ENCODE peak calls at places on chromosomes 3 and 15, in seven cellular contexts. One of them, this sample, is unnamed.

GRCh38 chr15:35723120-35723707 is 177.2 kb upstream of the DPH6 start:
- DNase-seq in epithelial cell of esophagus: no peak
- DNase-seq in progenitor cell of endocrine pancreas: no peak
- DNase-seq in adrenal gland: no peak
- DNase-seq in WERI-Rb-1: no peak
- DNase-seq in breast epithelium: no peak
- DNase-seq in body of pancreas: no peak
- DNase-seq in this sample: no peak

GRCh38 chr15:66751579-66751978 is 49.5 kb downstream of the SMAD6 start:
- DNase-seq in epithelial cell of esophagus: no peak
- DNase-seq in progenitor cell of endocrine pancreas: no peak
- DNase-seq in adrenal gland: peak
- DNase-seq in WERI-Rb-1: no peak
- DNase-seq in breast epithelium: peak
- DNase-seq in body of pancreas: peak
- DNase-seq in this sample: no peak

GRCh38 chr15:80611543-80612080 is 83.5 kb upstream of the ABHD17C start:
- DNase-seq in epithelial cell of esophagus: no peak
- DNase-seq in progenitor cell of endocrine pancreas: no peak
- DNase-seq in adrenal gland: no peak
- DNase-seq in WERI-Rb-1: no peak
- DNase-seq in breast epithelium: no peak
- DNase-seq in body of pancreas: no peak
- DNase-seq in this sample: no peak

GRCh38 chr3:185488465-185488864 is 10.4 kb downstream of the TMEM41A start:
- DNase-seq in epithelial cell of esophagus: no peak
- DNase-seq in progenitor cell of endocrine pancreas: no peak
- DNase-seq in adrenal gland: no peak
- DNase-seq in WERI-Rb-1: no peak
- DNase-seq in breast epithelium: no peak
- DNase-seq in body of pancreas: no peak
- DNase-seq in this sample: no peak

GRCh38 chr3:38725726-38726410 is 76.4 kb upstream of the SCN5A start:
- DNase-seq in epithelial cell of esophagus: no peak
- DNase-seq in progenitor cell of endocrine pancreas: no peak
- DNase-seq in adrenal gland: no peak
- DNase-seq in WERI-Rb-1: no peak
- DNase-seq in breast epithelium: no peak
- DNase-seq in body of pancreas: no peak
- DNase-seq in this sample: peak

GRCh38 chr3:55330756-55331155 is 156.3 kb downstream of the WNT5A start:
- DNase-seq in epithelial cell of esophagus: no peak
- DNase-seq in progenitor cell of endocrine pancreas: no peak
- DNase-seq in adrenal gland: no peak
- DNase-seq in WERI-Rb-1: no peak
- DNase-seq in breast epithelium: no peak
- DNase-seq in body of pancreas: no peak
- DNase-seq in this sample: no peak

GRCh38 chr3:124707667-124708066 is 22.6 kb upstream of the UMPS start:
- DNase-seq in epithelial cell of esophagus: peak
- DNase-seq in progenitor cell of endocrine pancreas: no peak
- DNase-seq in adrenal gland: no peak
- DNase-seq in WERI-Rb-1: no peak
- DNase-seq in breast epithelium: no peak
- DNase-seq in body of pancreas: no peak
- DNase-seq in this sample: peak

GRCh38 chr3:100231668-100232067 is 29.1 kb upstream of the TBC1D23 start:
- DNase-seq in epithelial cell of esophagus: peak
- DNase-seq in progenitor cell of endocrine pancreas: no peak
- DNase-seq in adrenal gland: no peak
- DNase-seq in WERI-Rb-1: no peak
- DNase-seq in breast epithelium: no peak
- DNase-seq in body of pancreas: no peak
- DNase-seq in this sample: no peak

GRCh38 chr3:183064475-183064874 is 34.8 kb downstream of the MCCC1 start:
- DNase-seq in epithelial cell of esophagus: no peak
- DNase-seq in progenitor cell of endocrine pancreas: no peak
- DNase-seq in adrenal gland: no peak
- DNase-seq in WERI-Rb-1: no peak
- DNase-seq in breast epithelium: no peak
- DNase-seq in body of pancreas: no peak
- DNase-seq in this sample: no peak

GRCh38 chr3:123281929-123282328 is 80.2 kb downstream of the SEC22A start:
- DNase-seq in epithelial cell of esophagus: no peak
- DNase-seq in progenitor cell of endocrine pancreas: no peak
- DNase-seq in adrenal gland: no peak
- DNase-seq in WERI-Rb-1: no peak
- DNase-seq in breast epithelium: no peak
- DNase-seq in body of pancreas: no peak
- DNase-seq in this sample: no peak

GRCh38 chr15:46589088-46589487 is 954.3 kb downstream of the SQOR start:
- DNase-seq in epithelial cell of esophagus: no peak
- DNase-seq in progenitor cell of endocrine pancreas: no peak
- DNase-seq in adrenal gland: no peak
- DNase-seq in WERI-Rb-1: no peak
- DNase-seq in breast epithelium: no peak
- DNase-seq in body of pancreas: no peak
- DNase-seq in this sample: no peak

GRCh38 chr3:156474560-156475389 is 80.1 kb downstream of the SSR3 start:
- DNase-seq in epithelial cell of esophagus: peak
- DNase-seq in progenitor cell of endocrine pancreas: no peak
- DNase-seq in adrenal gland: no peak
- DNase-seq in WERI-Rb-1: peak
- DNase-seq in breast epithelium: no peak
- DNase-seq in body of pancreas: no peak
- DNase-seq in this sample: peak
- TF ChIP-seq CTCF in epithelial cell of esophagus: peak
- TF ChIP-seq CTCF in progenitor cell of endocrine pancreas: peak
- TF ChIP-seq CTCF in adrenal gland: no peak
- TF ChIP-seq CTCF in WERI-Rb-1: peak
- TF ChIP-seq CTCF in breast epithelium: no peak
- TF ChIP-seq CTCF in body of pancreas: no peak
- TF ChIP-seq CTCF in this sample: peak

GRCh38 chr3:10278501-10278900 is 14.2 kb downstream of the GHRL start:
- DNase-seq in epithelial cell of esophagus: no peak
- DNase-seq in progenitor cell of endocrine pancreas: no peak
- DNase-seq in adrenal gland: no peak
- DNase-seq in WERI-Rb-1: no peak
- DNase-seq in breast epithelium: no peak
- DNase-seq in body of pancreas: no peak
- DNase-seq in this sample: no peak

GRCh38 chr3:10281951-10282350 is 10.8 kb downstream of the GHRL start:
- DNase-seq in epithelial cell of esophagus: no peak
- DNase-seq in progenitor cell of endocrine pancreas: no peak
- DNase-seq in adrenal gland: no peak
- DNase-seq in WERI-Rb-1: no peak
- DNase-seq in breast epithelium: no peak
- DNase-seq in body of pancreas: no peak
- DNase-seq in this sample: no peak

GRCh38 chr3:10280571-10280970 is 12.2 kb downstream of the GHRL start:
- DNase-seq in epithelial cell of esophagus: no peak
- DNase-seq in progenitor cell of endocrine pancreas: no peak
- DNase-seq in adrenal gland: no peak
- DNase-seq in WERI-Rb-1: no peak
- DNase-seq in breast epithelium: no peak
- DNase-seq in body of pancreas: no peak
- DNase-seq in this sample: no peak

GRCh38 chr3:10279384-10280176 is 13.2 kb downstream of the GHRL start:
- DNase-seq in epithelial cell of esophagus: no peak
- DNase-seq in progenitor cell of endocrine pancreas: no peak
- DNase-seq in adrenal gland: no peak
- DNase-seq in WERI-Rb-1: no peak
- DNase-seq in breast epithelium: no peak
- DNase-seq in body of pancreas: no peak
- DNase-seq in this sample: no peak

DNA sequence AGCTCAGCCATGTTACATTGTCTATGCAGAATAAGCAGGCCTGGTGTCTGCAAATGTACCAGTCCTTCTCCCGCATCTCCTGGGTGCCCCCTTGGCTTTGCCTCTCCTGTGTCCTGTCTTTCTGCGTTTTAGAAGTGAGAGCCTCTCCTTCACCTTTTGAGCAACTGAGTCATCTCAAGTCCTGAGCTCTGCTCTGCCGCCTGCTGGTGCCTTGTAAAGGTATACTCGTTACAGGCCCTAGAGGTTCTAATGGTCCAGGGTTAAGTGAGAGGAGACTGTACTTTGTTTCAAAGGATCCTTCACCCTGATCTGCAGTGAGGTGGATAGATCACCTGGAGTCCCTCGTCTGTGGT is 12.6 kb downstream of the GHRL start:
- DNase-seq in epithelial cell of esophagus: peak
- DNase-seq in progenitor cell of endocrine pancreas: no peak
- DNase-seq in adrenal gland: peak
- DNase-seq in WERI-Rb-1: no peak
- DNase-seq in breast epithelium: no peak
- DNase-seq in body of pancreas: no peak
- DNase-seq in this sample: no peak
- TF ChIP-seq CTCF in epithelial cell of esophagus: peak
- TF ChIP-seq CTCF in progenitor cell of endocrine pancreas: peak
- TF ChIP-seq CTCF in adrenal gland: no peak
- TF ChIP-seq CTCF in WERI-Rb-1: peak
- TF ChIP-seq CTCF in breast epithelium: no peak
- TF ChIP-seq CTCF in body of pancreas: no peak
- TF ChIP-seq CTCF in this sample: peak

DNA sequence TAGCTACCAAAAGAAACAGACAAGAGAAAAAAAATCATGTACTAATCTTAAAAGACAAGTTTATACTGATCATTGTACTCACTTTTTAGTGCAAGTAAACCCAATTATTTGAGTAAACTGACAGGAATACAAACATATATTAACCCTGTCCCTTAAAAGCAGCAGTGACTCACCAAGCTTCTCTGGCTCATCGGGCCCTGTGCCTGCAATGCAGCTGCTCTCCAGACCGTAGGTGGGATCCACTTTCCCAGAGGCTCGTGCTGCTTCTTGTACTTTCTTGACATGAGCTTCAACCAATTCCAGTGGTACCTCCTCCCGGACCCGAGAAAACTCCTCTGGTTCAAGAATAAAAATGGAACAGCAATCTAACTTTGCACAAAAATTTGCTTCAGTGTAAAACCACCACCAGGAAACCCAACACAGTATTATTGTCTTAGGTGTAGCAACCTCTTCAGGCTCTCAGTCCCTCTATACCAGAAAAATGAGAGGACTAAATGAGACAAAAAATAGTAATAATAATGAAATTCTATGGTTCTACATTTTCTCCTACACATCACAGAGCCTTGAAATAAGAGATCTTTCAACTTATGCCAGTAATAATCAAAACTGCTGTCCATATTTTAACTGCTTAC is 82.6 kb upstream of the CSPG5 start:
- DNase-seq in epithelial cell of esophagus: peak
- DNase-seq in progenitor cell of endocrine pancreas: no peak
- DNase-seq in adrenal gland: peak
- DNase-seq in WERI-Rb-1: no peak
- DNase-seq in breast epithelium: no peak
- DNase-seq in body of pancreas: peak
- DNase-seq in this sample: no peak
- TF ChIP-seq CTCF in epithelial cell of esophagus: no peak
- TF ChIP-seq CTCF in progenitor cell of endocrine pancreas: no peak
- TF ChIP-seq CTCF in adrenal gland: no peak
- TF ChIP-seq CTCF in WERI-Rb-1: no peak
- TF ChIP-seq CTCF in breast epithelium: no peak
- TF ChIP-seq CTCF in body of pancreas: no peak
- TF ChIP-seq CTCF in this sample: no peak

DNA sequence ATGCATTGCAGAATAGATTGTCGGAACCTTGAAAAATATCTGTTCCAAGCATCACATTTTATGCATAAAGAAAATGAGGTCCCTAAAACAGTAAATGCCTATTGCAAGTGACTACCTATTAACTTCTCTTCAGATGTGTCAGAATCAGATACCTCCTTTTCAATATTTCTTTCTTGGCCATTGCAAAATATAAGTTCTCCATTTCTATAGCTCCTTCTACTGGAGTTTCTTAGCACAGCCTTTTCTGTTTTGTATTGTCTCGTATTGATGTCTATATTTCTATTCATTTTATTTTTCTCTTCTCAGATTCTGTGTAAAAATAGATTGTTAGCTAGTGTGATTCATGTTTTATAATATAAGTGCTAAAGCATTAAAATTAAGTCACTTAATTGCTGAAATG is 63.4 kb downstream of the PPARG start:
- DNase-seq in epithelial cell of esophagus: no peak
- DNase-seq in progenitor cell of endocrine pancreas: no peak
- DNase-seq in adrenal gland: no peak
- DNase-seq in WERI-Rb-1: no peak
- DNase-seq in breast epithelium: no peak
- DNase-seq in body of pancreas: no peak
- DNase-seq in this sample: no peak
- TF ChIP-seq CTCF in epithelial cell of esophagus: peak
- TF ChIP-seq CTCF in progenitor cell of endocrine pancreas: no peak
- TF ChIP-seq CTCF in adrenal gland: no peak
- TF ChIP-seq CTCF in WERI-Rb-1: no peak
- TF ChIP-seq CTCF in breast epithelium: no peak
- TF ChIP-seq CTCF in body of pancreas: no peak
- TF ChIP-seq CTCF in this sample: peak

GRCh38 chr3:129421988-129422745 is 6.3 kb downstream of the EFCAB12 start:
- DNase-seq in epithelial cell of esophagus: no peak
- DNase-seq in progenitor cell of endocrine pancreas: no peak
- DNase-seq in adrenal gland: no peak
- DNase-seq in WERI-Rb-1: no peak
- DNase-seq in breast epithelium: no peak
- DNase-seq in body of pancreas: no peak
- DNase-seq in this sample: no peak
- TF ChIP-seq CTCF in epithelial cell of esophagus: no peak
- TF ChIP-seq CTCF in progenitor cell of endocrine pancreas: no peak
- TF ChIP-seq CTCF in adrenal gland: no peak
- TF ChIP-seq CTCF in WERI-Rb-1: peak
- TF ChIP-seq CTCF in breast epithelium: no peak
- TF ChIP-seq CTCF in body of pancreas: no peak
- TF ChIP-seq CTCF in this sample: peak

DNA sequence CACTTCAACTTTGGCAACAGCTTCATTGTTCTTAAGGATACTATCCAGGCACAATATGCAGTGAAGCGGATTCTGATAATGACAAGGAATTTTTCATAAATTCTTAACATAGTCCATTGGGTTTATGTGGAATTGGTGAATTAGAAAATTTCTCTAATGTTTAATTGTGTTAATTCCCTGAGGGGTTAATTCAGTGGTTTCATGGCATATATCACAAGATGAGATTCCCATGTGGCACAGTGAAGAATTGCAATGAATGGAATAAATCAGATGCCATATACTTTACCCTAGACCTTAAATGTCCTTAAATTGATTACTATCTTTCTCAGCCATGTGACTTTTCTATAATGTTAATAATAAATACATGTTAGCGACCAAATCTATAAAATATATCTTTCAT is 1244.1 kb downstream of the ROBO2 start:
- DNase-seq in epithelial cell of esophagus: no peak
- DNase-seq in progenitor cell of endocrine pancreas: no peak
- DNase-seq in adrenal gland: no peak
- DNase-seq in WERI-Rb-1: no peak
- DNase-seq in breast epithelium: no peak
- DNase-seq in body of pancreas: no peak
- DNase-seq in this sample: no peak
- TF ChIP-seq CTCF in epithelial cell of esophagus: no peak
- TF ChIP-seq CTCF in progenitor cell of endocrine pancreas: peak
- TF ChIP-seq CTCF in adrenal gland: no peak
- TF ChIP-seq CTCF in WERI-Rb-1: no peak
- TF ChIP-seq CTCF in breast epithelium: no peak
- TF ChIP-seq CTCF in body of pancreas: no peak
- TF ChIP-seq CTCF in this sample: no peak